ENCODE peak calls at places on chromosomes 4 and X, in four cellular contexts. One of them, this sample, is unnamed.

GRCh38 chr4:74217365-74217764 is 59.4 kb downstream of the MTHFD2L start:
- DNase-seq in lung: no peak
- DNase-seq in cardiac muscle cell: peak; percentile 37
- DNase-seq in pancreas: no peak
- DNase-seq in this sample: no peak

GRCh38 chr4:170675568-170676262 is 586.0 kb upstream of the AADAT start:
- DNase-seq in lung: no peak
- DNase-seq in cardiac muscle cell: no peak
- DNase-seq in pancreas: no peak
- DNase-seq in this sample: no peak

GRCh38 chrX:623599-624323 is 6.8 kb upstream of the SHOX start:
- DNase-seq in lung: peak; percentile 22
- DNase-seq in cardiac muscle cell: no peak
- DNase-seq in pancreas: no peak
- DNase-seq in this sample: no peak

GRCh38 chr4:102791318-102791835 is 30.6 kb upstream of the MANBA start:
- DNase-seq in lung: no peak
- DNase-seq in cardiac muscle cell: no peak
- DNase-seq in pancreas: no peak
- DNase-seq in this sample: no peak

GRCh38 chr4:8592366-8593267 is at the start of gene CPZ:
- DNase-seq in lung: no peak
- DNase-seq in cardiac muscle cell: peak; percentile 44
- DNase-seq in pancreas: no peak
- DNase-seq in this sample: peak; percentile 29

GRCh38 chr4:124459922-124460301 is 252.6 kb downstream of the ANKRD50 start:
- DNase-seq in lung: no peak
- DNase-seq in cardiac muscle cell: peak; percentile 70
- DNase-seq in pancreas: no peak
- DNase-seq in this sample: no peak

GRCh38 chr4:53885668-53886067 is 178.7 kb downstream of the CHIC2 start:
- DNase-seq in lung: no peak
- DNase-seq in cardiac muscle cell: no peak
- DNase-seq in pancreas: no peak
- DNase-seq in this sample: no peak

GRCh38 chrX:134371133-134371532 is 88.8 kb upstream of the HPRT1 start:
- DNase-seq in lung: no peak
- DNase-seq in cardiac muscle cell: no peak
- DNase-seq in pancreas: no peak
- DNase-seq in this sample: no peak

GRCh38 chr4:132227349-132228165 is 921.5 kb upstream of the PCDH10 start:
- DNase-seq in lung: peak; percentile 31
- DNase-seq in cardiac muscle cell: peak; percentile 62
- DNase-seq in pancreas: peak; percentile 59
- DNase-seq in this sample: peak; percentile 5

GRCh38 chr4:73676881-73677323 is 56.7 kb upstream of the RASSF6 start:
- DNase-seq in lung: no peak
- DNase-seq in cardiac muscle cell: peak; percentile 29
- DNase-seq in pancreas: peak; percentile 33
- DNase-seq in this sample: peak; percentile 39

GRCh38 chrX:69024287-69024686 is 141.0 kb downstream of the PJA1 start:
- DNase-seq in lung: peak; percentile 28
- DNase-seq in cardiac muscle cell: no peak
- DNase-seq in pancreas: no peak
- DNase-seq in this sample: peak; percentile 84

GRCh38 chr4:1242506-1243450 is 6.2 kb downstream of the CTBP1 start:
- DNase-seq in lung: no peak
- DNase-seq in cardiac muscle cell: no peak
- DNase-seq in pancreas: no peak
- DNase-seq in this sample: no peak

GRCh38 chr4:165458451-165458850 is 79.6 kb downstream of the CPE start:
- DNase-seq in lung: no peak
- DNase-seq in cardiac muscle cell: peak; percentile 51
- DNase-seq in pancreas: no peak
- DNase-seq in this sample: no peak

GRCh38 chr4:121380448-121381147 is at the start of gene QRFPR:
- DNase-seq in lung: no peak
- DNase-seq in cardiac muscle cell: peak; percentile 13
- DNase-seq in pancreas: no peak
- DNase-seq in this sample: no peak

GRCh38 chr4:45453258-45453841 is 670.5 kb downstream of the GABRG1 start:
- DNase-seq in lung: no peak
- DNase-seq in cardiac muscle cell: peak; percentile 37
- DNase-seq in pancreas: no peak
- DNase-seq in this sample: no peak

DNA sequence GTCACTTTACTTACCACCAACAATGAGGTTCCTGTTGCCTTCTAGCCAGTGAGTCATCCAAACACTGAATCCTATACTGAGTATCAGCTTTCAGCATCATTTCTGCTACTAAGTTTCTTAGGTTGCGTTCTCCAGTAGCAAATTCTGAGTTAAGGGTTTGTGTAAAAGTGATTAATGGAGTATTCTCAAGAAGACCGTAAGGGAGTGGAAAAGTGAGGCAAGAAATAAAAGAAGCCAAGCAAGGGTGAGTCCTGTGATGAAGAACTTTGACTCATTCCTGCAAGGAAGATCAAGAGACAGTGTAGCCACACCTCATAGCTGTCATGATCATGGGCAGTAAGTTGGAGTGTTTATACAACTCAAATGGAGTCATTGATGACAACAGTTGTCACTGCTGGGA is 446.2 kb downstream of the RAPGEF2 start:
- DNase-seq in lung: no peak
- DNase-seq in cardiac muscle cell: peak; percentile 25
- DNase-seq in pancreas: no peak
- DNase-seq in this sample: no peak
- H3K27ac ChIP-seq in lung: no peak overlapping the region
- H3K27ac ChIP-seq in cardiac muscle cell: no peak overlapping the region
- H3K27ac ChIP-seq in pancreas: no peak overlapping the region
- H3K27ac ChIP-seq in this sample: no peak overlapping the region

GRCh38 chr4:176123710-176124407 is 58.2 kb downstream of the WDR17 start:
- DNase-seq in lung: no peak
- DNase-seq in cardiac muscle cell: peak; percentile 20
- DNase-seq in pancreas: peak; percentile 28
- DNase-seq in this sample: peak; percentile 49
- TF ChIP-seq CTCF in lung: peak; percentile 7
- TF ChIP-seq CTCF in cardiac muscle cell: peak; percentile 57
- TF ChIP-seq CTCF in pancreas: peak; percentile 44
- TF ChIP-seq CTCF in this sample: peak; percentile 54

GRCh38 chr4:118969359-118969758 is 80.7 kb downstream of the SYNPO2 start:
- DNase-seq in lung: no peak
- DNase-seq in cardiac muscle cell: peak; percentile 80
- DNase-seq in pancreas: peak; percentile 36
- DNase-seq in this sample: peak; percentile 51
- H3K27ac ChIP-seq in lung: no peak overlapping the region
- H3K27ac ChIP-seq in cardiac muscle cell: no peak overlapping the region
- H3K27ac ChIP-seq in pancreas: no peak overlapping the region
- H3K27ac ChIP-seq in this sample: no peak overlapping the region

DNA sequence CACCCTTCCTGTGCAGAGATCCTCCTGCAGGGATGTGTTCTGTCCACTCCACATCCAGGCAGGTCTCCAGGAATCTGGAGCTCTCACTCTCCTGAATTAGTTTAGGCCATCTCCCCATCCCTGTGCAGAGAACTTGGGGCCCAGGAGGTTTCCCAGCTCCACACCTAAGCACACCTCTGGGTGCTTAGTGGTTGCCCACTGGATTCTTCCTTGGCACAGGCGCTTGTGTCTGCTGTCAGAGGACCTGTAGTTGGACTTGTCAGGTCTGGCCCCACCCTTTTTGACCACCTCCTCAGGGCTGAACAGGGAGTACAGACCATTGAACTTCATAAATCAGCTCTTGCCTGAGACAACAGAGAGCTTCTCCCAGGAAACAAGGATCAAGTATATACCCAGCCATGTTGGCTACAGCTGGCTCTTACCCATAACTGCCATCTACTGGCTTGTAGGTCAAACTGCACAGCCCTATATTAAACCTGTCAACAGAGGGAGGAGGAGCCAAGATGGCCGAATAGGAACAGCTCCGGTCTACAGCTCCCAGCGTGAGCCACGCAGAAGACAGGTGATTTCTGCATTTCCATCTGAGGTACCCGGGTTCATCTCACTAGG is 275.5 kb downstream of the PPARGC1A start:
- DNase-seq in lung: no peak
- DNase-seq in cardiac muscle cell: peak; percentile 42
- DNase-seq in pancreas: peak; percentile 22
- DNase-seq in this sample: peak; percentile 8
- TF ChIP-seq CTCF in lung: no peak
- TF ChIP-seq CTCF in cardiac muscle cell: peak; percentile 22
- TF ChIP-seq CTCF in pancreas: no peak
- TF ChIP-seq CTCF in this sample: peak; percentile 44

DNA sequence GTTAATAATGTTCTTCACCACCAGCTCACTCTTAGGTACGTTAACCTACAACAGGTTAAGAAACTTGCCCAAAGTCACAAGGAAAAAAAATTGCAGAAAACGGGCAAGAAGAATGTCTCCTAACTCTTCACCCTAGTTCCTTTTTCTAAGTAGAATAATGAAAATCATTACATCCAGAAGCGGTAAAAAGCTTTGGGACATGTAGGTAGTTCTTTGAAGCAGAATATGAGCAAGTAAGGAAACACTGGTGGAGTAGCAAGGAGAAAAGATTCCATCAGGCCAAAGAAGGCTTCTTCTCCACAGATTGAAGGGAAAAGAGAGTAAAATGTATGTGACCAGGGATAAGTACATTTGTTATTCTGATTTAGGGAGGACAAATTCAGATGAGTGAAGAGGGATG is 4.1 kb downstream of the CAMK2D start:
- DNase-seq in lung: no peak
- DNase-seq in cardiac muscle cell: no peak
- DNase-seq in pancreas: no peak
- DNase-seq in this sample: no peak
- H3K27ac ChIP-seq in lung: no peak overlapping the region
- H3K27ac ChIP-seq in cardiac muscle cell: no peak overlapping the region
- H3K27ac ChIP-seq in pancreas: no peak overlapping the region
- H3K27ac ChIP-seq in this sample: no peak overlapping the region

GRCh38 chr4:11423465-11423864 is 5.2 kb downstream of the HS3ST1 start:
- DNase-seq in lung: no peak
- DNase-seq in cardiac muscle cell: peak; percentile 46
- DNase-seq in pancreas: no peak
- DNase-seq in this sample: no peak

GRCh38 chr4:11426716-11427115 is 2.0 kb downstream of the HS3ST1 start:
- DNase-seq in lung: no peak
- DNase-seq in cardiac muscle cell: peak; percentile 58
- DNase-seq in pancreas: no peak
- DNase-seq in this sample: no peak

GRCh38 chr4:11426003-11426402 is 2.7 kb downstream of the HS3ST1 start:
- DNase-seq in lung: no peak
- DNase-seq in cardiac muscle cell: no peak
- DNase-seq in pancreas: no peak
- DNase-seq in this sample: no peak

GRCh38 chr4:11424896-11425295 is 3.8 kb downstream of the HS3ST1 start:
- DNase-seq in lung: no peak
- DNase-seq in cardiac muscle cell: no peak
- DNase-seq in pancreas: no peak
- DNase-seq in this sample: no peak

GRCh38 chr4:11424000-11424399 is 4.7 kb downstream of the HS3ST1 start:
- DNase-seq in lung: no peak
- DNase-seq in cardiac muscle cell: peak; percentile 75
- DNase-seq in pancreas: no peak
- DNase-seq in this sample: peak; percentile 16
- TF ChIP-seq CTCF in lung: no peak
- TF ChIP-seq CTCF in cardiac muscle cell: peak; percentile 63
- TF ChIP-seq CTCF in pancreas: no peak
- TF ChIP-seq CTCF in this sample: no peak